ENCODE peak calls at places on chromosomes 1 and 21, in nine cellular contexts. H is stomach; D is neural progenitor cell; B is CD8-positive, alpha-beta memory T cell; E is BE2C; N is epithelial cell of esophagus; V is fibroblast of mammary gland; S is pancreas; I is HAP-1. K is an unnamed sample.

GRCh38 chr1:89953072-89953626 is 41.8 kb upstream of the ZNF326 start:
- DNase-seq in H (peak; percentile 36), D (peak; percentile 34), B (no peak), E (peak; percentile 36), N (peak; percentile 97), V (peak; percentile 89), S (no peak), I (peak; percentile 53), K (peak; percentile 73)

GRCh38 chr1:231163831-231164427 is 2.1 kb downstream of the TRIM67 start:
- DNase-seq in H (no peak), D (no peak), B (no peak), E (no peak), N (no peak), V (no peak), S (no peak), I (no peak), K (no peak)

GRCh38 chr1:54952950-54953718 is 27.3 kb upstream of the TMEM61 start:
- DNase-seq in H (no peak), D (no peak), B (no peak), E (no peak), N (no peak), V (peak; percentile 52), S (no peak), I (no peak), K (no peak)

GRCh38 chr1:217432339-217432738 is 198.6 kb downstream of the GPATCH2 start:
- DNase-seq in H (no peak), D (no peak), B (no peak), E (no peak), N (peak; percentile 50), V (no peak), S (no peak), I (no peak), K (no peak)

GRCh38 chr1:234603221-234604204 is 6.5 kb downstream of the IRF2BP2 start:
- DNase-seq in H (no peak), D (no peak), B (no peak), E (no peak), N (peak; percentile 52), V (peak; percentile 65), S (no peak), I (peak; percentile 45), K (no peak)

GRCh38 chr21:39137248-39138186 is 45.7 kb downstream of the PSMG1 start:
- DNase-seq in H (no peak), D (peak; percentile 33), B (no peak), E (peak; percentile 51), N (peak; percentile 61), V (peak; percentile 25), S (no peak), I (no peak), K (no peak)

GRCh38 chr1:104072915-104073371 is 323.2 kb downstream of the AMY1C start:
- DNase-seq in H (no peak), D (no peak), B (no peak), E (no peak), N (no peak), V (no peak), S (no peak), I (no peak), K (no peak)

GRCh38 chr1:46612937-46613660 is 3.5 kb downstream of the MOB3C start:
- DNase-seq in H (no peak), D (peak; percentile 77), B (no peak), E (no peak), N (no peak), V (no peak), S (peak; percentile 63), I (no peak), K (no peak)

GRCh38 chr1:93001893-93002292 is 40.6 kb upstream of the DIPK1A start:
- DNase-seq in H (no peak), D (no peak), B (no peak), E (no peak), N (no peak), V (no peak), S (no peak), I (no peak), K (no peak)

GRCh38 chr1:1019122-1019999 is 559 bp upstream of the AGRN start:
- DNase-seq in H (peak; percentile 88), D (peak; percentile 95), B (peak; percentile 73), E (peak; percentile 91), N (peak; percentile 87), V (peak; percentile 67), S (peak; percentile 85), I (peak; percentile 80), K (no peak)

GRCh38 chr1:230109871-230110667 is 43.0 kb downstream of the GALNT2 start:
- DNase-seq in H (peak; percentile 48), D (peak; percentile 52), B (no peak), E (peak; percentile 81), N (no peak), V (no peak), S (no peak), I (peak; percentile 69), K (no peak)

GRCh38 chr1:158248122-158248521 is 6.1 kb upstream of the CD1A start:
- DNase-seq in H (no peak), D (no peak), B (peak; percentile 18), E (no peak), N (no peak), V (no peak), S (no peak), I (no peak), K (no peak)

GRCh38 chr1:154208677-154209390 is 2.7 kb upstream of the CFAP141 start:
- DNase-seq in H (no peak), D (no peak), B (no peak), E (no peak), N (no peak), V (no peak), S (no peak), I (no peak), K (no peak)

GRCh38 chr1:147053269-147053668 is 115.1 kb downstream of the NBPF12 start:
- DNase-seq in H (no peak), D (no peak), B (no peak), E (no peak), N (no peak), V (no peak), S (no peak), I (no peak), K (no peak)

GRCh38 chr1:161214374-161214773 is 721 bp upstream of the FCER1G start:
- DNase-seq in H (no peak), D (no peak), B (no peak), E (no peak), N (no peak), V (no peak), S (no peak), I (no peak), K (no peak)

GRCh38 chr1:32806315-32806714 is 10.8 kb downstream of the YARS1 start:
- DNase-seq in H (no peak), D (no peak), B (no peak), E (no peak), N (no peak), V (no peak), S (no peak), I (no peak), K (no peak)

GRCh38 chr1:236759252-236759859 is 35.7 kb upstream of the MTR start:
- DNase-seq in H (no peak), D (peak; percentile 73), B (no peak), E (no peak), N (peak; percentile 49), V (peak; percentile 61), S (no peak), I (peak; percentile 43), K (no peak)

GRCh38 chr1:91523462-91523861 is 22.8 kb downstream of the CDC7 start:
- DNase-seq in H (no peak), D (no peak), B (no peak), E (no peak), N (no peak), V (no peak), S (no peak), I (no peak), K (no peak)

GRCh38 chr1:43034778-43035177 is 76.1 kb upstream of the SLC2A1 start:
- DNase-seq in H (no peak), D (no peak), B (no peak), E (no peak), N (no peak), V (no peak), S (no peak), I (no peak), K (no peak)
- H3K4me3 ChIP-seq in H (no peak overlapping the region), D (no peak overlapping the region), B (peak overlapping the region; percentile 3), E (no peak overlapping the region), N (no peak overlapping the region), V (no peak overlapping the region), S (no peak overlapping the region), I (no peak overlapping the region), K (no peak overlapping the region)

GRCh38 chr1:85296980-85297379 is 20.5 kb upstream of the BCL10 start:
- DNase-seq in H (no peak), D (no peak), B (no peak), E (no peak), N (peak; percentile 78), V (no peak), S (no peak), I (no peak), K (no peak)

GRCh38 chr1:85295654-85296053 is 19.2 kb upstream of the BCL10 start:
- DNase-seq in H (no peak), D (no peak), B (no peak), E (no peak), N (no peak), V (no peak), S (no peak), I (no peak), K (no peak)

GRCh38 chr1:85297538-85297854 is 21.1 kb upstream of the BCL10 start:
- DNase-seq in H (no peak), D (no peak), B (no peak), E (no peak), N (peak; percentile 9), V (no peak), S (no peak), I (no peak), K (no peak)

GRCh38 chr1:85300140-85300539 is 23.7 kb upstream of the BCL10 start:
- DNase-seq in H (no peak), D (no peak), B (no peak), E (no peak), N (no peak), V (no peak), S (no peak), I (no peak), K (no peak)

GRCh38 chr1:85297855-85298629 is 21.6 kb upstream of the BCL10 start:
- DNase-seq in H (peak; percentile 59), D (no peak), B (peak; percentile 57), E (no peak), N (peak; percentile 94), V (peak; percentile 99), S (peak; percentile 62), I (peak; percentile 92), K (peak; percentile 96)
- H3K4me3 ChIP-seq in H (peak overlapping the region; percentile 7), D (no peak overlapping the region), B (no peak overlapping the region), E (no peak overlapping the region), N (no peak overlapping the region), V (peak overlapping the region; percentile 4), S (peak overlapping the region; percentile 5), I (no peak overlapping the region), K (peak overlapping the region; percentile 2)

DNA sequence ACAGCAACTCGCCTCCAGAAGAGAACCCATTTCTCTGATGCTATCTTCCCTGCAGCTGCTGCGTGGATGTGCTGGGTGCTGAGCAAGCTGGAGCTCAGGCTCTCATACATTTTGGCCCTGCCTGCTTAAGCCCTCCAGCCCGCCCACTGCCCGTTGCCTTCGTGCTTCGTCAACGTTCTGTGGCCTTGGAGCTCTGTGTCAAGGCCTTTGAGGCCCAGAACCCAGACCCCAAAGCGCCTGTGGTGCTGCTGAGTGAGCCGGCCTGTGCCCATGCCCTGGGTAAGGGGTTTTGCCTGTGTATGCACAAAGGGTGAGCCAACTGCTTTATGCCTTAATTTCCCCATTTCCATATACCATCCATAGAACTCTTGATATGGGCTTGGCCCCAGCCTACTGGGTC is 1.1 kb downstream of the DPH2 start:
- DNase-seq in H (no peak), D (no peak), B (no peak), E (no peak), N (no peak), V (no peak), S (peak; percentile 11), I (no peak), K (no peak)
- H3K4me3 ChIP-seq in H (peak overlapping the region; percentile 90), D (no peak overlapping the region), B (no peak overlapping the region), E (peak overlapping the region; percentile 88), N (peak overlapping the region; percentile 68), V (peak overlapping the region; percentile 93), S (peak overlapping the region; percentile 65), I (peak overlapping the region; percentile 70), K (peak overlapping the region; percentile 97)

GRCh38 chr1:66778969-66779368 is 22.1 kb downstream of the INSL5 start:
- DNase-seq in H (no peak), D (no peak), B (no peak), E (no peak), N (no peak), V (peak; percentile 35), S (no peak), I (no peak), K (no peak)
- H3K4me3 ChIP-seq in H (no peak overlapping the region), D (no peak overlapping the region), B (no peak overlapping the region), E (no peak overlapping the region), N (no peak overlapping the region), V (peak overlapping the region; percentile 19), S (no peak overlapping the region), I (no peak overlapping the region), K (no peak overlapping the region)